ENCODE peak calls at places on chromosomes 11 and 22, in six cellular contexts. L is PC-3, S is GM23248, W is GM12878, X is colonic mucosa, T is NT2/D1. O is an unnamed sample.
A peak's percentile ranks its signal among the peaks of the same experiment; 100 is the strongest.

GRCh38 chr11:132058211-132058772 is 687.9 kb downstream of the NTM start:
- DNase-seq in T (no peak), L (no peak), X (no peak), S (peak; percentile 39), W (no peak), O (no peak)

GRCh38 chr22:30310881-30311771 is 15.6 kb downstream of the TBC1D10A start:
- DNase-seq in W (no peak), T (no peak), S (peak; percentile 84), L (peak; percentile 58), X (peak; percentile 83), O (peak; percentile 61)

GRCh38 chr11:47390084-47390760 is 11.9 kb upstream of the SPI1 start:
- DNase-seq in W (no peak), T (no peak), X (no peak), L (no peak), S (no peak), O (no peak)

GRCh38 chr11:121651267-121651625 is 198.5 kb upstream of the SORL1-AS1 start:
- DNase-seq in L (no peak), T (no peak), S (no peak), X (no peak), W (no peak), O (no peak)

GRCh38 chr22:32354360-32355351 is 3.0 kb upstream of the RFPL3 start:
- DNase-seq in W (no peak), L (peak; percentile 49), X (no peak), S (peak; percentile 51), T (no peak), O (peak; percentile 21)

GRCh38 chr11:63909621-63910506 is 7.1 kb downstream of the RCOR2 start:
- DNase-seq in S (no peak), L (no peak), T (no peak), W (no peak), X (no peak), O (no peak)

GRCh38 chr11:101436511-101437142 is 147.2 kb downstream of the TRPC6 start:
- DNase-seq in L (peak; percentile 77), W (no peak), T (peak; percentile 69), S (peak; percentile 58), X (peak; percentile 41), O (peak; percentile 14)

GRCh38 chr11:126647735-126648134 is 292.2 kb downstream of the ST3GAL4 start:
- DNase-seq in X (no peak), L (peak; percentile 67), S (peak; percentile 95), W (no peak), T (no peak), O (peak; percentile 92)

GRCh38 chr11:35235944-35236666 is 97.1 kb downstream of the CD44 start:
- DNase-seq in S (peak; percentile 49), T (no peak), X (peak; percentile 78), W (no peak), L (peak; percentile 90), O (peak; percentile 89)

GRCh38 chr22:37267128-37267587 is 15.2 kb upstream of the CYTH4 start:
- DNase-seq in X (peak; percentile 50), T (no peak), S (peak; percentile 57), L (peak; percentile 57), W (no peak), O (no peak)

GRCh38 chr11:75602916-75603315 is 40.9 kb downstream of the SERPINH1 start:
- DNase-seq in S (no peak), T (no peak), L (peak; percentile 5), W (no peak), X (no peak), O (no peak)

GRCh38 chr22:38132136-38132535 is 21.7 kb upstream of the BAIAP2L2 start:
- DNase-seq in S (no peak), X (no peak), L (no peak), W (no peak), T (no peak), O (no peak)

GRCh38 chr11:129315781-129316579 is 59.7 kb upstream of the BARX2 start:
- DNase-seq in L (peak; percentile 89), S (no peak), W (no peak), X (peak; percentile 87), T (peak; percentile 15), O (peak; percentile 62)

GRCh38 chr22:48651036-48651890 is 1176.4 kb downstream of the BRD1 start:
- DNase-seq in S (no peak), X (no peak), T (no peak), L (no peak), W (no peak), O (no peak)

GRCh38 chr22:50034126-50035081 is 21.8 kb upstream of the IL17REL start:
- DNase-seq in T (no peak), S (no peak), W (no peak), X (no peak), L (no peak), O (no peak)

GRCh38 chr11:100810146-100810545 is 123.1 kb downstream of the ARHGAP42 start:
- DNase-seq in X (no peak), W (no peak), T (no peak), L (peak; percentile 76), S (peak; percentile 7), O (peak; percentile 70)

GRCh38 chr22:50048066-50048765 is 9.9 kb downstream of the TTLL8 start:
- DNase-seq in L (no peak), X (no peak), T (no peak), W (no peak), S (no peak), O (no peak)

GRCh38 chr11:80297808-80298460 is 857.1 kb upstream of the TENM4 start:
- DNase-seq in X (no peak), T (no peak), L (peak; percentile 86), S (peak; percentile 1), W (no peak), O (peak; percentile 67)

GRCh38 chr11:43504316-43504950 is 145.7 kb downstream of the TTC17 start:
- DNase-seq in L (peak; percentile 53), T (peak; percentile 20), X (no peak), S (peak; percentile 60), W (no peak), O (peak; percentile 18)

GRCh38 chr11:128890543-128891409 is at the start of gene KCNJ5:
- DNase-seq in L (peak; percentile 51), X (peak; percentile 38), S (peak; percentile 70), W (no peak), T (no peak), O (peak; percentile 39)

DNA sequence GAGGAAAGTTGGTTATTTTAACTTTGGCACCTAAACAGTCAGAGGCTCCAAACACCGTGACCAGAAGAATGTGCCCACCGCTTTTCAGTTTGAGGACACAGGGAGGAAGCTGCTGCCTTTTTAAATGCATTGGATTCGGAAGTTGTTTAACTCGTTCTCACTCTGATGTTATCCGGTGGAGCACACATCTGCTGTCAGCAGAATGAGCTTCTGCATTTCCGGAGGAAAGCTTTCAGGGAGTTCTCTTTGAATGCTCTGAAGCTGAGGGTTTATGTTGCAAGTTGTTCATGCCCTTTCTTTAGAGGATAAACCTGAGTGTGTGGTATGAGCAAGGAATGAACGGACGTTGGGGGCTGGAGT is 64.1 kb downstream of the PPFIBP2 start:
- DNase-seq in L (peak; percentile 48), S (peak; percentile 66), W (no peak), X (peak; percentile 38), T (no peak), O (no peak)
- H3K4me3 ChIP-seq in L (no peak overlapping the region), S (peak overlapping the region; percentile 62), W (no peak overlapping the region), X (peak overlapping the region; percentile 14), T (no peak overlapping the region), O (no peak overlapping the region)

GRCh38 chr11:86128914-86129313 is 60.0 kb upstream of the PICALM start:
- DNase-seq in L (no peak), S (no peak), T (no peak), W (no peak), X (no peak), O (no peak)

GRCh38 chr11:86120807-86121206 is 51.9 kb upstream of the PICALM start:
- DNase-seq in T (no peak), X (no peak), L (no peak), W (no peak), S (no peak), O (no peak)

GRCh38 chr11:86126862-86127261 is 58.0 kb upstream of the PICALM start:
- DNase-seq in X (no peak), W (no peak), S (no peak), L (no peak), T (no peak), O (no peak)

GRCh38 chr11:86122773-86123172 is 53.9 kb upstream of the PICALM start:
- DNase-seq in X (no peak), S (no peak), T (no peak), W (no peak), L (no peak), O (no peak)

GRCh38 chr11:86124251-86125233 is 55.7 kb upstream of the PICALM start:
- DNase-seq in T (no peak), L (no peak), X (no peak), S (no peak), W (no peak), O (no peak)
- H3K9ac ChIP-seq in T (no peak overlapping the region), L (no peak overlapping the region), X (no peak overlapping the region), S (no peak overlapping the region), W (no peak overlapping the region), O (no peak overlapping the region)

GRCh38 chr22:45583504-45583903 is 80.8 kb downstream of the FBLN1 start:
- DNase-seq in X (no peak), T (no peak), W (no peak), S (no peak), L (no peak), O (no peak)
- H3K4me3 ChIP-seq in X (no peak overlapping the region), T (no peak overlapping the region), W (no peak overlapping the region), S (no peak overlapping the region), L (no peak overlapping the region), O (no peak overlapping the region)

GRCh38 chr11:133343951-133344350 is 188.3 kb downstream of the OPCML start:
- DNase-seq in W (no peak), L (no peak), X (no peak), S (no peak), T (no peak), O (peak; percentile 95)

GRCh38 chr11:133337905-133338536 is 194.3 kb downstream of the OPCML start:
- DNase-seq in T (peak; percentile 57), W (no peak), S (no peak), L (no peak), X (no peak), O (no peak)

GRCh38 chr11:133339495-133340140 is 192.7 kb downstream of the OPCML start:
- DNase-seq in W (no peak), X (no peak), S (no peak), T (no peak), L (no peak), O (peak; percentile 58)

GRCh38 chr11:133342453-133342852 is 189.8 kb downstream of the OPCML start:
- DNase-seq in X (no peak), L (no peak), T (no peak), S (no peak), W (no peak), O (no peak)

GRCh38 chr11:133338588-133338987 is 193.7 kb downstream of the OPCML start:
- DNase-seq in T (no peak), S (no peak), L (no peak), X (no peak), W (no peak), O (no peak)
- H3K9ac ChIP-seq in T (no peak overlapping the region), S (no peak overlapping the region), L (no peak overlapping the region), X (no peak overlapping the region), W (no peak overlapping the region), O (no peak overlapping the region)

GRCh38 chr11:84255483-84255882 is 969.3 kb upstream of the CCDC90B start:
- DNase-seq in T (no peak), X (no peak), L (no peak), S (no peak), W (no peak), O (no peak)
- H3K4me3 ChIP-seq in T (no peak overlapping the region), X (no peak overlapping the region), L (no peak overlapping the region), S (no peak overlapping the region), W (no peak overlapping the region), O (no peak overlapping the region)

GRCh38 chr11:18384157-18384641 is 10.2 kb upstream of the LDHA start:
- DNase-seq in W (peak; percentile 51), L (peak; percentile 87), S (peak; percentile 91), X (peak; percentile 87), T (no peak), O (peak; percentile 88)
- H3K9ac ChIP-seq in W (peak overlapping the region; percentile 83), L (peak overlapping the region; percentile 85), S (peak overlapping the region; percentile 86), X (peak overlapping the region; percentile 90), T (no peak overlapping the region), O (peak overlapping the region; percentile 87)

GRCh38 chr11:108497317-108498045 is 703 bp downstream of the POGLUT3 start:
- DNase-seq in T (peak; percentile 87), L (peak; percentile 99), S (peak; percentile 99), X (peak; percentile 86), W (peak; percentile 60), O (peak; percentile 90)
- H3K4me3 ChIP-seq in T (peak overlapping the region; percentile 64), L (peak overlapping the region; percentile 68), S (peak overlapping the region; percentile 77), X (peak overlapping the region; percentile 68), W (peak overlapping the region; percentile 65), O (peak overlapping the region; percentile 40)

O was measured in mammary epithelial cell.